ENCODE peak calls at places on chromosomes 1 and 21, in seven cellular contexts. K, G, V, Y, O, I and U are unnamed samples. For H3K4me1, the result is how much of the 10 kb centered on the place peaks cover.

GRCh38 chr21:44760376-44760775 is 41.2 kb downstream of the UBE2G2 start:
- DNase-seq in G (no peak), O (no peak), Y (no peak), I (no peak), K (no peak), V (no peak), U (no peak)

GRCh38 chr1:165592945-165593823 is 37.9 kb upstream of the MGST3 start:
- DNase-seq in K (peak), O (peak), I (peak), V (peak), Y (peak), G (peak), U (peak)

GRCh38 chr1:152743371-152744145 is 14.3 kb upstream of the KPRP start:
- DNase-seq in G (no peak), V (no peak), I (peak), Y (no peak), K (peak), O (no peak), U (no peak)

GRCh38 chr1:170354679-170355078 is 177.3 kb upstream of the GORAB start:
- DNase-seq in K (no peak), O (no peak), V (no peak), Y (no peak), G (no peak), I (no peak), U (no peak)

GRCh38 chr1:200243042-200243437 is 166.8 kb downstream of the ZNF281 start:
- DNase-seq in I (no peak), O (no peak), G (no peak), V (no peak), Y (no peak), K (peak), U (no peak)

GRCh38 chr1:48526045-48526714 is 54.2 kb upstream of the SPATA6 start:
- DNase-seq in O (no peak), K (peak), Y (no peak), I (peak), V (peak), G (no peak), U (no peak)

GRCh38 chr1:205438213-205439158 is 16.6 kb upstream of the LEMD1 start:
- DNase-seq in K (peak), V (peak), Y (no peak), I (peak), G (peak), O (peak), U (peak)

GRCh38 chr1:83897516-83897915 is 101.4 kb downstream of the TTLL7 start:
- DNase-seq in K (no peak), O (no peak), V (no peak), I (no peak), G (no peak), Y (no peak), U (no peak)

GRCh38 chr21:34836103-34836932 is 167.5 kb downstream of the CLIC6 start:
- DNase-seq in G (peak), I (peak), V (peak), Y (no peak), O (peak), K (peak), U (no peak)

GRCh38 chr1:40592107-40592773 is 60.8 kb downstream of the ZNF684 start:
- DNase-seq in V (peak), K (peak), I (peak), Y (no peak), G (no peak), O (no peak), U (no peak)

GRCh38 chr1:51792864-51793263 is 85.7 kb downstream of the NRDC start:
- DNase-seq in I (peak), V (peak), G (no peak), Y (no peak), O (no peak), K (peak), U (no peak)

GRCh38 chr1:241641748-241642592 is 1.8 kb upstream of the CHML start:
- DNase-seq in V (peak), O (no peak), Y (no peak), G (no peak), K (peak), I (peak), U (no peak)

GRCh38 chr1:38068220-38068979 is 21.8 kb upstream of the POU3F1 start:
- DNase-seq in K (no peak), O (no peak), V (no peak), I (no peak), Y (no peak), G (no peak), U (no peak)

GRCh38 chr1:59738591-59739015 is 76.1 kb upstream of the HOOK1 start:
- DNase-seq in V (peak), Y (no peak), O (no peak), K (peak), G (no peak), I (no peak), U (no peak)

DNA sequence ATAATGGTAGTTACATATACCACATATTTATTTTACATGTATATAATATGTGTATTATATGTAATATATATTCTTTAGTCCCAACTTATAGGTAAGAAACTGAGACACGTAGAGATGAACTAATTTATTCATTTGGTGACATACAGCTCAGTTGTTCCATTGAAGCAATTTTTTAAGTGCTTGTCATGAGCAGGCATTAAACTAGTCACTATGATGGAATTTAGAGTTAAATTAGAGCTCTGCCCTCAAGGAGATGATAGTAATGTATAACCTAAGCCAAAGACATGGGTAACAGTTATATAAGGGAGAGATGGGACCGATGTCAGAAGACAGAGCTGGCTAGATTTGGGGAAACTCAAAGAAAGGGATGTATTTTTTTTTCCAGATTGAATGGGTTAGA is 83.0 kb downstream of the ST6GALNAC5 start:
- DNase-seq in I (peak), K (no peak), O (no peak), V (no peak), G (no peak), Y (no peak), U (no peak)
- H3K27ac ChIP-seq in I (no peak), K (no peak), O (no peak), V (no peak), G (no peak), Y (no peak), U (no peak)

DNA sequence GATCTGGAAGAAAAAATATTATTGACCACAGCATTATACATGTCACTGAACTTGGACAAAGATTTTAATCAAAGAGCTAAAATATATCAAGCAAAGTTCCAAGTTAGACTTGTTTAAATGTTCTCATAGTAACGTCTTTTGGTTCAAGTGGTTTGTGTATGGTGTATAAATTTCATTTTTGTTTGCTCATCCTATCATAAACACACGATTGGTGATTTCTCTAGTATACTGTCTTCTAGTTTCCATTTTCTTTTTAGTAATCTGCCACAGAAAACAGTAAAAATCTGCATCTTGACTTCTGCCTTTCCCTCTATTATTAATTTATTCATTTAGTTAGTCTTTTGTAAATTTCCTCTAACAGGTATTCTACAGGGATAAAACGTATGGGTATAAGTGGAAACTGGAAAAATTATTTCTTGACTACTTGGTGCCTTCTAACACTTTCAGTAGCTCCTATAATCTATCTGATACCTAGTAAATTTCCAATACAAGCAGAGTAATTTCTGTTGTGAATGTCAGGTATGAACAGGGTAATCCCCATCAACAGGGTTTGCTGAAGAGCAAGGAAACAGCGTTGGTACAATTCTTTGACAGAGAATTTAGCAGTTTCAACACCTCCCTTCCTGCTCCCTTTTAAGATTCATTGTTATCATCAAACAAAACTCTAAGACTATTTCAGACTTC is 268.0 kb downstream of the PTPRC start:
- DNase-seq in I (no peak), K (no peak), Y (no peak), V (no peak), G (no peak), O (no peak), U (no peak)
- H3K4me1 ChIP-seq in I (under half), K (under half), Y (under half), V (under half), G (under half), O (under half), U (half or more)

DNA sequence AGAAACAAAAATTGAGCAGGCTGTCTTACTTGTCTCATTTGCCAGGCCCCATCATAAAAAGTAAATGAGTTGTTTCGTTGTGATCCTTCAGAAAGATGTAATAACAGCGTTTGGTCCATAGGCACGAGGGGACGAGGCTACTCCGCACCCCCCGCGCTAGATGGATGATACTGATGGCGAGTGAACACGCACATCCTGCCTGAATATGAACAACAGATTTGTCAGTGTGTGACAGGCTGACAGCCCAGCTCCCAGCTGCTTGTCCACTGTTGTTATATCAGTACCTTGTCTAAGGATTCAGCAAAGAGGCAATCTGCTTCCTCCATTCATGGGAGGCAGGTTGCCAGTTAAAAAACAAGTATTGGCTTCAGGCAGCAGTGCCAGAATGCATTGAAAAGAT is 223.5 kb downstream of the GPATCH2 start:
- DNase-seq in V (peak), Y (no peak), I (no peak), K (peak), O (no peak), G (no peak), U (no peak)
- H3K27ac ChIP-seq in V (no peak), Y (no peak), I (no peak), K (peak), O (no peak), G (no peak), U (no peak)

DNA sequence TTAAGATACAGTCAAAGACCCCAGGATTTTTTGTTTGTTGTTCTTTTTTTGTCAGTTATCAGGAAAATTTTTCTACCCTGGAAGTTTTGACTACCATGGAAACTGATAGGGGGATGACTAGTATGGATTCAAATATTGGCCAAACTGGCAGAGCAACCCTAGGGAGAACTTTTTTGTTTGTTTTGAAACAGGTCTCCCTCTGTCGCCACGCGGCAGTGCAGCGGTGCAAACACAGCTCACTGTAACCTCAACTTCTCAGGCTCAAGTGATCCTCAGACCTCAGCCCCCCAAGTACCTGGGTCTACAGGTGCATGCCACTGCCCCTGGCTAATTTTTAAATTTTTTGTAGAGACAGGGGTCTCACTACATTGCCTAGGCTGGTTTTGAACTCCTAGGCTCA is 46.6 kb downstream of the TOR3A start:
- DNase-seq in K (no peak), I (peak), Y (no peak), V (no peak), G (no peak), O (no peak), U (no peak)
- H3K4me1 ChIP-seq in K (under half), I (half or more), Y (under half), V (under half), G (under half), O (under half), U (under half)

DNA sequence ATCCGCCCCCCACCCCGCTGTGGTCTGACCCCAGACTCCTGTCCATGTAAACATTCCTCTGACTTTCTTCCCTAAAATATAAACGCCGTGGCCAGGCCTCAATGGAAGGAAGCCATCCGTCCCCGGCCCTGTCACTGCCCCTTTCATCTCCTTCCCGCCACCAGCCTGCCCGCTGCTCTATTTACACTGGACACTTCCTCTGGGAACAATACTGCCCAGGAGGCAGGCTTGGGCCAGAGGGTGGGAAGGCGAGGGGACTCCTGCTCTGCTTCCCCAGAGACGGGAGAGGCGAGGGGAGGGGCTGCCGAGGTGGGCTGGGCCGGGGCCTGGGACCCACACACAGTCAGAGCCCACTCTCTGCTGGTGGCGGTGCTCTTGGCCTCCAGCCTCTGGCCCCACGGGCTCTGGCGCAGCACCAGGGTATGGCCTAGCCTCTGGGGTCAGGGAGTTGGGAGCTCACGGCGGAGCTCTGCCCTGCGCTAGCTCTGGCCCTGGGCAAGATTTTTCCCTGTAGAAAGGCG is 128.1 kb downstream of the CASZ1 start:
- DNase-seq in I (no peak), K (no peak), V (no peak), G (no peak), Y (no peak), O (no peak), U (no peak)
- H3K27ac ChIP-seq in I (no peak), K (no peak), V (peak), G (peak), Y (no peak), O (no peak), U (peak)

GRCh38 chr1:167648978-167649752 is 19.1 kb downstream of the RCSD1 start:
- DNase-seq in O (no peak), K (no peak), V (peak), G (no peak), I (no peak), Y (no peak), U (no peak)
- H3K4me1 ChIP-seq in O (under half), K (under half), V (under half), G (half or more), I (under half), Y (half or more), U (half or more)

DNA sequence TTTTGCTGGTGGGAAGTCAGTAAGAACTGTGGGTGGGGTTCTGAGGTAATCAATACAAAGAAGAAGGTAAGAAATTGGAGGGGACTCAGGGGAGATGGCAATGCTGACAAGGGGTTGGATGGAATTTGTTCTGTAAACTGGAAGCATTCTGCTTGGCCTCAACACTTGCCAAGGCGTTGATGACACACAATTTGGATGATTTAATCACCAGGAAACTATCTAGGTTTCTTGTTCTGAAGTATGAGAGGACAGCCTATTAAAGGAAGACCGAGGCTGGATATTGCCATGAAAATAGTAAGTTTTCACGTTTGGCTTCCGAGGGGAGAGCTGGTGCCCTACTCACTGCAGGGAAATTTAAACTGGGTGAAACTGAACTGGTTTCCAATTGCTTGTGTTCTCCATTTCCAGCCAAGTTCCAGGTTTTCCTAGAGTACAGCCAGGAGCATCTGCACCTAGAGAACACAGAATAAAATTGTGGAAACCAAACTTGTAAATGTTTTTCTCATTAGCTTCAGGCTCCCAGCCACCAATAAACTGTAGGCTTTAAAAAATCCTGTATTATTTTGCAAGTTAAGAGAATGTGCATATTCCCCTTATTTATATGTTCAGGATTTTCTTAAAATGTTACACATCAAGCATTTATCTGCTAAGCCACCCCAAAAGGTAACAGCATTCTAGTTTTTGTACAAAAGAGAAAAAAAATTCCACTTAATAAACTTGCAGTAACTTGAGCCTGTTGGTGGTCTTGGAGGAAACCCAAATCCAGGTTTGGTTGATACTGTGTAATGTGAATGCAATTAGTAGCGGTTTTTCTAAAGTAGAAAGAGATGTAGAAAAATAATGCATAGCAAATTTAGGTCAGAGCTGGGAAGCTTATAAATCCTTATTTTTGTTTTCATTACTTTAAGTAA is 53.8 kb downstream of the ROR1 start:
- DNase-seq in G (no peak), K (peak), O (no peak), I (no peak), Y (no peak), V (peak), U (no peak)
- H3K27ac ChIP-seq in G (no peak), K (no peak), O (no peak), I (no peak), Y (no peak), V (no peak), U (no peak)

GRCh38 chr1:28737245-28738137 is 751 bp downstream of the YTHDF2 start:
- DNase-seq in K (peak), V (peak), O (peak), Y (peak), I (peak), G (peak), U (peak)
- H3K4me1 ChIP-seq in K (under half), V (under half), O (under half), Y (under half), I (under half), G (under half), U (half or more)

GRCh38 chr1:234967121-234967520 is 161.5 kb downstream of the TOMM20 start:
- DNase-seq in G (no peak), V (no peak), I (no peak), K (no peak), O (no peak), Y (no peak), U (no peak)

GRCh38 chr1:234969630-234970370 is 158.8 kb downstream of the TOMM20 start:
- DNase-seq in K (peak), O (peak), Y (no peak), I (peak), G (peak), V (peak), U (peak)

GRCh38 chr1:234969011-234969441 is 159.6 kb downstream of the TOMM20 start:
- DNase-seq in V (no peak), K (peak), G (no peak), O (no peak), Y (no peak), I (no peak), U (no peak)

GRCh38 chr1:234970371-234970730 is 158.3 kb downstream of the TOMM20 start:
- DNase-seq in G (no peak), Y (no peak), K (peak), V (peak), I (no peak), O (no peak), U (no peak)

DNA sequence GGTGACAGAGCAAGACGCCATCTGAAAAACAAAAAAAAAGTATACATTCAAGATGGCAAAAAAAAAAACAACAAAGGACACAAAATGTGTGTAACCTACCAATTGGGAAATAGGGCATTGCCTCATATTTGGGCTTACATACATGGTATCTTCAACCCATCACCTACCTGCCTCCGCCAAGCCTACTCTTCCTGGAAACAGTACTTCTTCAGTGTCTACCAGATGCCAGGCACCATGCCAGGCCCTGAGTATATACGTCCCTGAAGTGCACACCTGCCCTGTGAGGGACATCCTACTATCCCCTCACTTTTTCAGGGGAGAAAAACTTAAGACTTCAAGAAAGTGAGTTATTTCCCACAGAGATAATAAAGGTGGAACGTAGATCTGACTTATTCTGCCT is 160.2 kb downstream of the TOMM20 start:
- DNase-seq in I (no peak), O (no peak), K (no peak), V (no peak), Y (no peak), G (no peak), U (no peak)
- H3K27ac ChIP-seq in I (peak), O (no peak), K (peak), V (no peak), Y (no peak), G (peak), U (no peak)

GRCh38 chr1:11485191-11485590 is 6.2 kb downstream of the DISP3 start:
- DNase-seq in V (no peak), I (no peak), K (no peak), Y (no peak), O (no peak), G (no peak), U (no peak)
- H3K4me1 ChIP-seq in V (under half), I (under half), K (under half), Y (under half), O (under half), G (under half), U (under half)